ENCODE peak calls at places on chromosomes 16 and 17, in six cellular contexts. One of them, this sample, is unnamed.

GRCh38 chr16:25073849-25074248 is 37.7 kb upstream of the LCMT1 start:
- DNase-seq in T-helper 2 cell: no peak
- DNase-seq in ELF-1: no peak
- DNase-seq in NCI-H1930: no peak
- DNase-seq in HT1080: no peak
- DNase-seq in nephron progenitor cell: no peak
- DNase-seq in this sample: no peak

GRCh38 chr17:80793851-80794267 is 197.8 kb upstream of the CHMP6 start:
- DNase-seq in nephron progenitor cell: no peak
- DNase-seq in ELF-1: no peak
- DNase-seq in HT1080: no peak
- DNase-seq in T-helper 2 cell: no peak
- DNase-seq in NCI-H1930: no peak
- DNase-seq in this sample: no peak

GRCh38 chr17:81097943-81098308 is 63.0 kb downstream of the BAIAP2 start:
- DNase-seq in NCI-H1930: no peak
- DNase-seq in T-helper 2 cell: no peak
- DNase-seq in ELF-1: no peak
- DNase-seq in HT1080: peak; percentile 82
- DNase-seq in nephron progenitor cell: no peak
- DNase-seq in this sample: no peak

GRCh38 chr16:13956635-13957196 is 36.8 kb downstream of the ERCC4 start:
- DNase-seq in HT1080: peak; percentile 6
- DNase-seq in T-helper 2 cell: no peak
- DNase-seq in nephron progenitor cell: no peak
- DNase-seq in ELF-1: peak; percentile 14
- DNase-seq in NCI-H1930: no peak
- DNase-seq in this sample: no peak

GRCh38 chr17:49511810-49512209 is 16.7 kb downstream of the NGFR start:
- DNase-seq in T-helper 2 cell: no peak
- DNase-seq in HT1080: no peak
- DNase-seq in nephron progenitor cell: no peak
- DNase-seq in ELF-1: no peak
- DNase-seq in NCI-H1930: no peak
- DNase-seq in this sample: no peak

GRCh38 chr17:58089111-58089510 is 5.9 kb downstream of the DYNLL2 start:
- DNase-seq in nephron progenitor cell: no peak
- DNase-seq in ELF-1: no peak
- DNase-seq in HT1080: no peak
- DNase-seq in T-helper 2 cell: no peak
- DNase-seq in NCI-H1930: no peak
- DNase-seq in this sample: no peak

GRCh38 chr17:58344047-58344790 is 7.8 kb downstream of the SUPT4H1 start:
- DNase-seq in NCI-H1930: no peak
- DNase-seq in HT1080: no peak
- DNase-seq in T-helper 2 cell: peak; percentile 96
- DNase-seq in nephron progenitor cell: no peak
- DNase-seq in ELF-1: no peak
- DNase-seq in this sample: no peak

GRCh38 chr17:60327122-60327869 is 64.6 kb downstream of the USP32 start:
- DNase-seq in T-helper 2 cell: no peak
- DNase-seq in HT1080: no peak
- DNase-seq in ELF-1: peak; percentile 90
- DNase-seq in nephron progenitor cell: peak; percentile 30
- DNase-seq in NCI-H1930: no peak
- DNase-seq in this sample: no peak

GRCh38 chr16:86377251-86378022 is 132.9 kb upstream of the FOXF1 start:
- DNase-seq in T-helper 2 cell: no peak
- DNase-seq in HT1080: no peak
- DNase-seq in nephron progenitor cell: no peak
- DNase-seq in NCI-H1930: no peak
- DNase-seq in ELF-1: peak; percentile 90
- DNase-seq in this sample: no peak

GRCh38 chr16:19295393-19295792 is 9.9 kb downstream of the CLEC19A start:
- DNase-seq in NCI-H1930: no peak
- DNase-seq in HT1080: no peak
- DNase-seq in T-helper 2 cell: no peak
- DNase-seq in nephron progenitor cell: no peak
- DNase-seq in ELF-1: no peak
- DNase-seq in this sample: no peak

GRCh38 chr16:19524356-19524865 is 669 bp downstream of the CCP110 start:
- DNase-seq in ELF-1: peak; percentile 22
- DNase-seq in NCI-H1930: no peak
- DNase-seq in T-helper 2 cell: no peak
- DNase-seq in nephron progenitor cell: no peak
- DNase-seq in HT1080: no peak
- DNase-seq in this sample: no peak

GRCh38 chr16:9007177-9007794 is 43.6 kb upstream of the USP7 start:
- DNase-seq in HT1080: peak; percentile 28
- DNase-seq in ELF-1: no peak
- DNase-seq in nephron progenitor cell: peak; percentile 15
- DNase-seq in NCI-H1930: no peak
- DNase-seq in T-helper 2 cell: no peak
- DNase-seq in this sample: no peak

GRCh38 chr16:21283521-21284289 is 5.6 kb upstream of the CRYM start:
- DNase-seq in NCI-H1930: peak; percentile 38
- DNase-seq in HT1080: no peak
- DNase-seq in T-helper 2 cell: no peak
- DNase-seq in ELF-1: peak; percentile 58
- DNase-seq in nephron progenitor cell: peak; percentile 84
- DNase-seq in this sample: peak; percentile 37

GRCh38 chr17:82932146-82933005 is 92.6 kb upstream of the ZNF750 start:
- DNase-seq in HT1080: no peak
- DNase-seq in T-helper 2 cell: no peak
- DNase-seq in nephron progenitor cell: no peak
- DNase-seq in NCI-H1930: no peak
- DNase-seq in ELF-1: no peak
- DNase-seq in this sample: no peak

This sample was measured in lung.